ENCODE peak calls at places on chromosomes 3 and 15, in five cellular contexts. One of them, this sample, is unnamed. For H3K4me1, the result is how much of the 10 kb centered on the place peaks cover.

GRCh38 chr3:110697961-110698360 is 373.7 kb upstream of the NECTIN3 start:
- DNase-seq in heart left ventricle: no peak
- DNase-seq in endothelial cell of umbilical vein: peak
- DNase-seq in suprapubic skin: no peak
- DNase-seq in adrenal gland: no peak
- DNase-seq in this sample: no peak

GRCh38 chr3:134406331-134407246 is 32.3 kb upstream of the AMOTL2 start:
- DNase-seq in heart left ventricle: peak
- DNase-seq in endothelial cell of umbilical vein: peak
- DNase-seq in suprapubic skin: no peak
- DNase-seq in adrenal gland: no peak
- DNase-seq in this sample: no peak

GRCh38 chr3:127488141-127488672 is 102.3 kb downstream of the TPRA1 start:
- DNase-seq in heart left ventricle: no peak
- DNase-seq in endothelial cell of umbilical vein: no peak
- DNase-seq in suprapubic skin: peak
- DNase-seq in adrenal gland: no peak
- DNase-seq in this sample: no peak

GRCh38 chr15:58528197-58528870 is 96.5 kb downstream of the LIPC start:
- DNase-seq in heart left ventricle: no peak
- DNase-seq in endothelial cell of umbilical vein: no peak
- DNase-seq in suprapubic skin: no peak
- DNase-seq in adrenal gland: peak
- DNase-seq in this sample: no peak

GRCh38 chr3:46914849-46915248 is 37.3 kb downstream of the PTH1R start:
- DNase-seq in heart left ventricle: no peak
- DNase-seq in endothelial cell of umbilical vein: no peak
- DNase-seq in suprapubic skin: no peak
- DNase-seq in adrenal gland: no peak
- DNase-seq in this sample: no peak

GRCh38 chr3:5347486-5347885 is 160.0 kb downstream of the EDEM1 start:
- DNase-seq in heart left ventricle: no peak
- DNase-seq in endothelial cell of umbilical vein: no peak
- DNase-seq in suprapubic skin: no peak
- DNase-seq in adrenal gland: no peak
- DNase-seq in this sample: no peak

GRCh38 chr15:78205337-78205736 is 29.0 kb downstream of the ACSBG1 start:
- DNase-seq in heart left ventricle: no peak
- DNase-seq in endothelial cell of umbilical vein: no peak
- DNase-seq in suprapubic skin: no peak
- DNase-seq in adrenal gland: no peak
- DNase-seq in this sample: no peak

GRCh38 chr15:95770191-95770590 is 560.3 kb upstream of the NR2F2 start:
- DNase-seq in heart left ventricle: no peak
- DNase-seq in endothelial cell of umbilical vein: peak
- DNase-seq in suprapubic skin: no peak
- DNase-seq in adrenal gland: no peak
- DNase-seq in this sample: no peak

GRCh38 chr3:117355566-117355965 is 646.0 kb downstream of the TUSC7 start:
- DNase-seq in heart left ventricle: no peak
- DNase-seq in endothelial cell of umbilical vein: peak
- DNase-seq in suprapubic skin: no peak
- DNase-seq in adrenal gland: peak
- DNase-seq in this sample: no peak

GRCh38 chr3:190281308-190282051 is 40.8 kb downstream of the CLDN1 start:
- DNase-seq in heart left ventricle: no peak
- DNase-seq in endothelial cell of umbilical vein: no peak
- DNase-seq in suprapubic skin: no peak
- DNase-seq in adrenal gland: peak
- DNase-seq in this sample: no peak

GRCh38 chr3:64685800-64686445 is 1.9 kb downstream of the ADAMTS9 start:
- DNase-seq in heart left ventricle: peak
- DNase-seq in endothelial cell of umbilical vein: peak
- DNase-seq in suprapubic skin: peak
- DNase-seq in adrenal gland: peak
- DNase-seq in this sample: peak

GRCh38 chr15:26644948-26645347 is 127.9 kb downstream of the GABRB3 start:
- DNase-seq in heart left ventricle: no peak
- DNase-seq in endothelial cell of umbilical vein: no peak
- DNase-seq in suprapubic skin: no peak
- DNase-seq in adrenal gland: no peak
- DNase-seq in this sample: no peak

GRCh38 chr3:14608298-14608697 is 43.3 kb upstream of the CCDC174 start:
- DNase-seq in heart left ventricle: no peak
- DNase-seq in endothelial cell of umbilical vein: no peak
- DNase-seq in suprapubic skin: no peak
- DNase-seq in adrenal gland: no peak
- DNase-seq in this sample: no peak

GRCh38 chr15:84976746-84977345 is 4.8 kb upstream of the PDE8A start:
- DNase-seq in heart left ventricle: no peak
- DNase-seq in endothelial cell of umbilical vein: no peak
- DNase-seq in suprapubic skin: no peak
- DNase-seq in adrenal gland: no peak
- DNase-seq in this sample: no peak

GRCh38 chr3:27939940-27940339 is 217.8 kb upstream of the EOMES start:
- DNase-seq in heart left ventricle: no peak
- DNase-seq in endothelial cell of umbilical vein: no peak
- DNase-seq in suprapubic skin: no peak
- DNase-seq in adrenal gland: no peak
- DNase-seq in this sample: no peak

GRCh38 chr3:86989611-86990010 is 1.3 kb downstream of the VGLL3 start:
- DNase-seq in heart left ventricle: no peak
- DNase-seq in endothelial cell of umbilical vein: no peak
- DNase-seq in suprapubic skin: no peak
- DNase-seq in adrenal gland: no peak
- DNase-seq in this sample: no peak
- H3K27ac ChIP-seq in heart left ventricle: peak
- H3K27ac ChIP-seq in endothelial cell of umbilical vein: peak
- H3K27ac ChIP-seq in suprapubic skin: peak
- H3K27ac ChIP-seq in adrenal gland: no peak
- H3K27ac ChIP-seq in this sample: peak

GRCh38 chr15:33089165-33089877 is 105.2 kb downstream of the FMN1 start:
- DNase-seq in heart left ventricle: no peak
- DNase-seq in endothelial cell of umbilical vein: no peak
- DNase-seq in suprapubic skin: no peak
- DNase-seq in adrenal gland: no peak
- DNase-seq in this sample: no peak
- H3K4me1 ChIP-seq in heart left ventricle: under half
- H3K4me1 ChIP-seq in endothelial cell of umbilical vein: under half
- H3K4me1 ChIP-seq in suprapubic skin: under half
- H3K4me1 ChIP-seq in adrenal gland: under half
- H3K4me1 ChIP-seq in this sample: under half

DNA sequence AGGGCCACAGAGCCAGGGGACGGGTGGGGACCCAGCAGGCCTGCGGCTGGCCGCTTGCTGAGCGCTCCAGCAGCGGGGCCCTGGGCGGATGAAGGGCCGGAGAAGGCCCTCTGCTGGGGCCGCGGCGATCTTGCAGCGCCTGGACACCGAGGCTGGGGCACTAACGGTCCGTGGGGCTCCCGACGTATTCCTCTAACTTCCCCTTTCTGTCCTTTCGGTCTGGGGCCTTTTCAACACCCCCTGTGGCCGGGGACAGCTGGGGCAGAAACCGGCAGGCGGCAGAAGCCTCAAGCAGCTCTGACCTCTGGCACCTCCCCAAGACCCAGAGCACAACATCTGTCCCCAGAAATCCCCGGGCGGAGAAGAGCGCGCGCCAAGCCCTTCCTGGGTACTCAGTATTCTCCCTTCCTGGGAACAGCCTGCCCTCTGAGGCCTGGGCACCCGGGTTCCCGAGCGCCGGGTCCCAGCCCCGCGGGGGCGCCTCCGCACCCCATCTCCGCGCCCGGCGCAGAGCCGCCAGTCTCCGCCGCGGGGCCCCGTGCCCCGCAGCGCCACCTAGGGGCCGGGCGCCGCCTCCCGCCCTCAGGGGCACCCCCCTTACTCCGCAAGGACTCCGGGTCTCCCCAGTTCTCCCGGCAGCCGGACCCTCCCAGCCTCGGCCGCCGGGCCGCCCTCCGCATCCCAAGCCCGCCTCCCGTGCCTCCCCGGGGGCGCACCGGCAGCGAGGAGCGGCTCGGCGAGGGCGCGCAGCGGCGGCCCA is 587 bp upstream of the SLCO3A1 start:
- DNase-seq in heart left ventricle: peak
- DNase-seq in endothelial cell of umbilical vein: peak
- DNase-seq in suprapubic skin: peak
- DNase-seq in adrenal gland: peak
- DNase-seq in this sample: peak
- TF ChIP-seq POLR2A in heart left ventricle: no peak
- TF ChIP-seq POLR2A in endothelial cell of umbilical vein: no peak
- TF ChIP-seq POLR2A in suprapubic skin: no peak
- TF ChIP-seq POLR2A in adrenal gland: no peak
- TF ChIP-seq POLR2A in this sample: no peak

GRCh38 chr3:52247455-52248164 is 2.1 kb downstream of the PPM1M start:
- DNase-seq in heart left ventricle: no peak
- DNase-seq in endothelial cell of umbilical vein: no peak
- DNase-seq in suprapubic skin: no peak
- DNase-seq in adrenal gland: no peak
- DNase-seq in this sample: no peak

GRCh38 chr3:52248816-52249547 is 3.4 kb downstream of the PPM1M start:
- DNase-seq in heart left ventricle: no peak
- DNase-seq in endothelial cell of umbilical vein: peak
- DNase-seq in suprapubic skin: peak
- DNase-seq in adrenal gland: peak
- DNase-seq in this sample: peak

GRCh38 chr3:52248165-52248541 is 2.6 kb downstream of the PPM1M start:
- DNase-seq in heart left ventricle: no peak
- DNase-seq in endothelial cell of umbilical vein: no peak
- DNase-seq in suprapubic skin: peak
- DNase-seq in adrenal gland: peak
- DNase-seq in this sample: no peak

GRCh38 chr3:52250122-52250521 is 4.6 kb downstream of the PPM1M start:
- DNase-seq in heart left ventricle: no peak
- DNase-seq in endothelial cell of umbilical vein: no peak
- DNase-seq in suprapubic skin: no peak
- DNase-seq in adrenal gland: no peak
- DNase-seq in this sample: no peak

DNA sequence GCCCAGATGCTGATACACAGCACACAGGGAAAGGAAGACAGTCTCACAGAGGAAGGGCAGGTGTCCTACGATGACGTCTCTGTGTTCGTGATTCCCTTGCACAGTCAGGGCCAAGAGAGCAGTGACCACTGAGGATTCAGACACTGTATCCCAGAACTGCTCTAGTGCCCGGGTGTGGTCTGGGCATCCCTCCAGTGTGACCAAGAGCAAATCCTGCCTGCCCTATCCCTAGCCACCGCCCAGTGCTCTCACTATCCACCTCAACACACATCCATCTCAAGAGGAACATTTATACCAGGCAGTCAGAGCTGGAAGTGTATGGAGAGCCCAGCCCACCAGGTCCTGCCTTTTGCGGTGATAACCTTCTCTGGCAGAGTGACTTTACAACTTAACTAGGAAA is 4.1 kb downstream of the PPM1M start:
- DNase-seq in heart left ventricle: no peak
- DNase-seq in endothelial cell of umbilical vein: no peak
- DNase-seq in suprapubic skin: no peak
- DNase-seq in adrenal gland: no peak
- DNase-seq in this sample: peak
- H3K27ac ChIP-seq in heart left ventricle: no peak
- H3K27ac ChIP-seq in endothelial cell of umbilical vein: no peak
- H3K27ac ChIP-seq in suprapubic skin: no peak
- H3K27ac ChIP-seq in adrenal gland: no peak
- H3K27ac ChIP-seq in this sample: no peak

DNA sequence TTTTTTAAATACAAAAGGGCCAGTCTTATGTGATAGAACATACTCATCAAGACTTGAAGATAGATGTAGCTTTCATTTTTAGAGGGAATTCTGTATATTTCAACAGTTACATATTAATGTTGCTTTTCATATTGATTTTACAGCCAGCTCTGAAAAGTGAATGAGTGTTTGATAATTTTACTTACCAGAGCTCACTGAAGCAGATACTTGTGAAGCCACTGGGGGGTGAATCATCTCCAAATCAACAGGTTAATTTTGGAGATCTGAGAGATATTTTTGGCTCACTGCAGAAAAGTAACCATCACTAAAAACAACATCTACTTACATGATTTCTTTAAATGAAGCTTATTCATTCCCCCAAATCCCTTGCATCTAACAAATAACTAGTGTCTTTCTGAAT is 24.7 kb downstream of the TNFAIP8L3 start:
- DNase-seq in heart left ventricle: no peak
- DNase-seq in endothelial cell of umbilical vein: no peak
- DNase-seq in suprapubic skin: no peak
- DNase-seq in adrenal gland: no peak
- DNase-seq in this sample: no peak
- H3K4me1 ChIP-seq in heart left ventricle: under half
- H3K4me1 ChIP-seq in endothelial cell of umbilical vein: under half
- H3K4me1 ChIP-seq in suprapubic skin: under half
- H3K4me1 ChIP-seq in adrenal gland: under half
- H3K4me1 ChIP-seq in this sample: under half

GRCh38 chr15:76345880-76346665 is 9.5 kb downstream of the ISL2 start:
- DNase-seq in heart left ventricle: no peak
- DNase-seq in endothelial cell of umbilical vein: no peak
- DNase-seq in suprapubic skin: no peak
- DNase-seq in adrenal gland: no peak
- DNase-seq in this sample: no peak

GRCh38 chr15:76345269-76345879 is 8.8 kb downstream of the ISL2 start:
- DNase-seq in heart left ventricle: no peak
- DNase-seq in endothelial cell of umbilical vein: no peak
- DNase-seq in suprapubic skin: no peak
- DNase-seq in adrenal gland: no peak
- DNase-seq in this sample: no peak

GRCh38 chr15:76347507-76348055 is 11.0 kb downstream of the ISL2 start:
- DNase-seq in heart left ventricle: no peak
- DNase-seq in endothelial cell of umbilical vein: no peak
- DNase-seq in suprapubic skin: no peak
- DNase-seq in adrenal gland: no peak
- DNase-seq in this sample: no peak

GRCh38 chr15:76349301-76350070 is 12.9 kb downstream of the ISL2 start:
- DNase-seq in heart left ventricle: no peak
- DNase-seq in endothelial cell of umbilical vein: no peak
- DNase-seq in suprapubic skin: no peak
- DNase-seq in adrenal gland: no peak
- DNase-seq in this sample: no peak

GRCh38 chr15:76346666-76347506 is 10.3 kb downstream of the ISL2 start:
- DNase-seq in heart left ventricle: no peak
- DNase-seq in endothelial cell of umbilical vein: peak
- DNase-seq in suprapubic skin: no peak
- DNase-seq in adrenal gland: no peak
- DNase-seq in this sample: no peak
- TF ChIP-seq POLR2A in heart left ventricle: no peak
- TF ChIP-seq POLR2A in endothelial cell of umbilical vein: no peak
- TF ChIP-seq POLR2A in suprapubic skin: no peak
- TF ChIP-seq POLR2A in adrenal gland: no peak
- TF ChIP-seq POLR2A in this sample: no peak

This sample was measured in gastrocnemius medialis.